ENCODE peak calls at places on chromosomes 4 and X, in five cellular contexts. P, Y, G, R and H are unnamed samples.

GRCh38 chr4:185825737-185826136 is 13.7 kb upstream of the SORBS2 start:
- DNase-seq in P (no peak), Y (no peak), G (no peak), R (no peak), H (no peak)

GRCh38 chrX:40061871-40062524 is 35.8 kb downstream of the BCOR start:
- DNase-seq in P (no peak), Y (no peak), G (no peak), R (no peak), H (no peak)

GRCh38 chr4:141802324-141802723 is 165.9 kb downstream of the IL15 start:
- DNase-seq in P (no peak), Y (no peak), G (no peak), R (peak), H (no peak)

GRCh38 chr4:182929296-182929695 is 12.1 kb upstream of the DCTD start:
- DNase-seq in P (peak), Y (no peak), G (no peak), R (peak), H (no peak)

GRCh38 chrX:11334165-11334564 is 41.0 kb downstream of the AMELX start:
- DNase-seq in P (no peak), Y (no peak), G (no peak), R (no peak), H (no peak)

GRCh38 chrX:153374426-153374825 is 26.7 kb downstream of the PNMA6E start:
- DNase-seq in P (no peak), Y (no peak), G (no peak), R (no peak), H (no peak)

GRCh38 chr4:77433102-77433733 is 172.4 kb upstream of the CXCL13 start:
- DNase-seq in P (peak), Y (peak), G (peak), R (peak), H (peak)

GRCh38 chr4:76199664-76200211 is 13.9 kb downstream of the SCARB2 start:
- DNase-seq in P (peak), Y (peak), G (peak), R (no peak), H (peak)

GRCh38 chr4:24856586-24856985 is 56.3 kb downstream of the CCDC149 start:
- DNase-seq in P (peak), Y (no peak), G (no peak), R (peak), H (peak)

GRCh38 chr4:101777431-101777830 is 13.1 kb upstream of the BANK1 start:
- DNase-seq in P (no peak), Y (no peak), G (no peak), R (no peak), H (no peak)

GRCh38 chrX:86348669-86349068 is 200.4 kb downstream of the DACH2 start:
- DNase-seq in P (no peak), Y (no peak), G (no peak), R (no peak), H (no peak)

GRCh38 chr4:781493-782216 is 44.3 kb downstream of the CPLX1 start:
- DNase-seq in P (peak), Y (peak), G (peak), R (peak), H (peak)

GRCh38 chr4:67634741-67635140 is 66.2 kb downstream of the UBA6 start:
- DNase-seq in P (no peak), Y (no peak), G (no peak), R (no peak), H (no peak)

GRCh38 chr4:48985976-48986653 is at the start of gene CWH43:
- DNase-seq in P (no peak), Y (no peak), G (no peak), R (no peak), H (no peak)

GRCh38 chrX:14886252-14886651 is 13.0 kb downstream of the MOSPD2 start:
- DNase-seq in P (no peak), Y (no peak), G (no peak), R (no peak), H (no peak)

GRCh38 chrX:46574337-46574940 is 874 bp downstream of the CHST7 start:
- DNase-seq in P (no peak), Y (no peak), G (peak), R (peak), H (no peak)

GRCh38 chr4:87734084-87734483 is 65.3 kb upstream of the IBSP start:
- DNase-seq in P (no peak), Y (no peak), G (no peak), R (no peak), H (no peak)

GRCh38 chr4:44684648-44685047 is 6.4 kb downstream of the GUF1 start:
- DNase-seq in P (no peak), Y (no peak), G (no peak), R (no peak), H (no peak)

GRCh38 chr4:124710253-124710849 is 2.2 kb downstream of the ANKRD50 start:
- DNase-seq in P (peak), Y (no peak), G (no peak), R (peak), H (no peak)

GRCh38 chr4:90842960-90843359 is 715.8 kb downstream of the CCSER1 start:
- DNase-seq in P (no peak), Y (no peak), G (no peak), R (no peak), H (no peak)

GRCh38 chr4:142846105-142846728 is at the start of gene INPP4B:
- DNase-seq in P (peak), Y (no peak), G (no peak), R (peak), H (no peak)

GRCh38 chr4:153471691-153472080 is 5.5 kb downstream of the TMEM131L start:
- DNase-seq in P (no peak), Y (peak), G (no peak), R (no peak), H (no peak)

GRCh38 chrX:107565916-107566602 is 62.3 kb upstream of the PRPS1 start:
- DNase-seq in P (peak), Y (no peak), G (no peak), R (peak), H (no peak)